ENCODE peak calls at places on chromosomes 13 and 19, in five cellular contexts. Z is activated B cell treated with CpG ODN at 0.5 μM for 24 hours; W is GM12891; Q is activated CD4-positive, alpha-beta T cell treated with anti-CD3 and anti-CD28 coated beads, Interleukin-2, amount 50 U/mL, for 48 hours; E is NCI-H1092 treated with DMSO at 0.1 percent for 48 hours. G is an unnamed sample.

GRCh38 chr13:112784811-112785418 is 95.1 kb downstream of the ATP11A start:
- DNase-seq in Z (no peak), W (no peak), Q (no peak), E (no peak), G (no peak)

GRCh38 chr13:102273111-102273510 is 128.7 kb downstream of the FGF14 start:
- DNase-seq in Z (no peak), W (no peak), Q (no peak), E (no peak), G (no peak)

GRCh38 chr13:51925865-51926527 is 64.2 kb downstream of the CCDC70 start:
- DNase-seq in Z (no peak), W (no peak), Q (no peak), E (no peak), G (no peak)

GRCh38 chr13:77207943-77208342 is 119.0 kb downstream of the MYCBP2 start:
- DNase-seq in Z (no peak), W (no peak), Q (no peak), E (no peak), G (no peak)

GRCh38 chr13:29905845-29906244 is 55.4 kb upstream of the UBL3 start:
- DNase-seq in Z (no peak), W (no peak), Q (no peak), E (no peak), G (no peak)

GRCh38 chr13:112057736-112058518 is 9.0 kb upstream of the SOX1 start:
- DNase-seq in Z (no peak), W (no peak), Q (no peak), E (peak), G (peak)

GRCh38 chr19:46980756-46981155 is 38.9 kb upstream of the NPAS1 start:
- DNase-seq in Z (no peak), W (no peak), Q (no peak), E (no peak), G (no peak)

GRCh38 chr13:109790951-109791605 is 4.7 kb upstream of the IRS2 start:
- DNase-seq in Z (no peak), W (no peak), Q (no peak), E (peak), G (peak)

GRCh38 chr19:3057275-3057714 is 5.0 kb downstream of the TLE5 start:
- DNase-seq in Z (no peak), W (no peak), Q (no peak), E (peak), G (no peak)

GRCh38 chr19:47106819-47107200 is 6.8 kb downstream of the ZC3H4 start:
- DNase-seq in Z (no peak), W (no peak), Q (no peak), E (no peak), G (no peak)

GRCh38 chr19:8340341-8341096 is 2.5 kb downstream of the KANK3 start:
- DNase-seq in Z (no peak), W (no peak), Q (no peak), E (no peak), G (peak)

GRCh38 chr13:111206148-111206547 is 91.0 kb downstream of the ARHGEF7 start:
- DNase-seq in Z (no peak), W (no peak), Q (no peak), E (no peak), G (no peak)